ENCODE peak calls at places on chromosomes 13 and 19, in five cellular contexts. S, N, O, K and V are unnamed samples.

GRCh38 chr19:50332264-50333038 is 3.3 kb upstream of the KCNC3 start:
- DNase-seq in K (no peak), S (no peak), N (peak), O (peak), V (no peak)

GRCh38 chr19:48656840-48657474 is 11.0 kb upstream of the CA11 start:
- DNase-seq in K (peak), S (peak), N (no peak), O (no peak), V (peak)

GRCh38 chr19:2550431-2551171 is 74.7 kb downstream of the GADD45B start:
- DNase-seq in O (no peak), N (no peak), K (no peak), S (no peak), V (no peak)

GRCh38 chr13:25753976-25754375 is 297.8 kb downstream of the SHISA2 start:
- DNase-seq in K (no peak), S (no peak), O (no peak), N (no peak), V (no peak)

GRCh38 chr13:54733639-54734038 is 1705.0 kb downstream of the OLFM4 start:
- DNase-seq in K (no peak), N (no peak), S (no peak), O (no peak), V (peak)

GRCh38 chr19:23439623-23440022 is 44.4 kb upstream of the ZNF91 start:
- DNase-seq in S (no peak), N (no peak), K (no peak), O (no peak), V (no peak)

GRCh38 chr13:79373916-79374315 is 32.1 kb downstream of the RBM26 start:
- DNase-seq in N (no peak), K (no peak), O (no peak), S (no peak), V (no peak)

GRCh38 chr13:101917475-101917810 is 465.0 kb downstream of the ITGBL1 start:
- DNase-seq in S (no peak), O (no peak), N (no peak), K (no peak), V (no peak)

GRCh38 chr13:104408733-104409132 is 1342.5 kb upstream of the SLC10A2 start:
- DNase-seq in N (no peak), S (no peak), O (no peak), K (no peak), V (peak)

GRCh38 chr13:50119593-50119992 is 104.3 kb downstream of the KCNRG start:
- DNase-seq in S (no peak), N (no peak), O (no peak), K (peak), V (peak)

GRCh38 chr13:45522571-45522970 is 57.8 kb downstream of the COG3 start:
- DNase-seq in O (no peak), N (no peak), K (no peak), S (peak), V (no peak)

GRCh38 chr19:18274776-18275356 is 614 bp upstream of the IQCN start:
- DNase-seq in N (peak), O (no peak), S (peak), K (peak), V (peak)

GRCh38 chr19:55600336-55601028 is 394 bp downstream of the ZNF524 start:
- DNase-seq in S (no peak), K (no peak), O (no peak), N (no peak), V (no peak)

GRCh38 chr13:34139660-34140059 is 321.7 kb downstream of the RFC3 start:
- DNase-seq in K (no peak), O (no peak), S (no peak), N (no peak), V (no peak)

GRCh38 chr13:99178636-99179035 is 22.0 kb upstream of the UBAC2 start:
- DNase-seq in N (no peak), O (peak), S (no peak), K (no peak), V (peak)

GRCh38 chr19:52237771-52238400 is 31.5 kb upstream of the ZNF766 start:
- DNase-seq in O (peak), S (peak), N (peak), K (peak), V (peak)

GRCh38 chr13:21033224-21033855 is 28.0 kb downstream of the LATS2 start:
- DNase-seq in K (no peak), O (no peak), S (peak), N (peak), V (peak)

GRCh38 chr13:52850396-52851152 is 2.1 kb upstream of the PCDH8 start:
- DNase-seq in O (peak), N (peak), K (no peak), S (no peak), V (peak)

GRCh38 chr19:41083516-41083915 is 4.7 kb upstream of the CYP2A13 start:
- DNase-seq in N (no peak), O (no peak), S (no peak), K (no peak), V (no peak)

GRCh38 chr19:30778961-30779690 is 406.9 kb downstream of the ZNF536 start:
- DNase-seq in O (no peak), K (no peak), N (no peak), S (no peak), V (no peak)

GRCh38 chr13:50228527-50228926 is 213.3 kb downstream of the KCNRG start:
- DNase-seq in N (no peak), S (no peak), K (no peak), O (no peak), V (no peak)

GRCh38 chr13:30464496-30465351 is 1.0 kb downstream of the HMGB1 start:
- DNase-seq in O (peak), K (peak), S (no peak), N (peak), V (peak)

GRCh38 chr19:5042556-5042955 is 73.6 kb downstream of the KDM4B start:
- DNase-seq in K (no peak), O (no peak), N (no peak), S (no peak), V (no peak)

GRCh38 chr19:719636-720377 is 11.1 kb downstream of the PALM start:
- DNase-seq in N (no peak), S (no peak), O (no peak), K (no peak), V (no peak)

GRCh38 chr19:50798116-50798942 is 8.1 kb downstream of the ACP4 start:
- DNase-seq in K (no peak), N (no peak), S (no peak), O (no peak), V (no peak)

GRCh38 chr13:60990032-60990733 is 425.5 kb downstream of the PCDH20 start:
- DNase-seq in O (peak), K (no peak), N (peak), S (no peak), V (no peak)

GRCh38 chr19:45147835-45148676 is 12.7 kb downstream of the NKPD1 start:
- DNase-seq in S (no peak), K (no peak), N (no peak), O (no peak), V (no peak)

GRCh38 chr13:36764957-36765356 is 54.1 kb upstream of the RFXAP start:
- DNase-seq in K (no peak), O (no peak), N (no peak), S (no peak), V (no peak)

GRCh38 chr19:7515471-7516226 is at the start of gene ZNF358:
- DNase-seq in N (peak), S (no peak), O (peak), K (peak), V (peak)

GRCh38 chr19:49801966-49802661 is 11.0 kb downstream of the FUZ start:
- DNase-seq in K (peak), S (peak), O (no peak), N (peak), V (peak)

GRCh38 chr19:19329199-19329598 is 8.6 kb downstream of the MAU2 start:
- DNase-seq in O (peak), K (no peak), N (no peak), S (no peak), V (peak)

GRCh38 chr13:46386996-46387851 is at the start of gene RUBCNL:
- DNase-seq in S (no peak), N (no peak), K (peak), O (peak), V (no peak)

GRCh38 chr13:74465279-74465678 is 331.1 kb upstream of the KLF12 start:
- DNase-seq in K (no peak), S (no peak), N (no peak), O (no peak), V (no peak)

GRCh38 chr13:31773538-31773937 is 34.2 kb downstream of the RXFP2 start:
- DNase-seq in O (no peak), N (no peak), S (no peak), K (peak), V (peak)

GRCh38 chr13:77751513-77752456 is 54.3 kb downstream of the SLAIN1 start:
- DNase-seq in K (peak), O (peak), S (no peak), N (peak), V (peak)

GRCh38 chr13:59269476-59269875 is 894.3 kb downstream of the DIAPH3 start:
- DNase-seq in S (peak), O (no peak), K (peak), N (no peak), V (peak)

GRCh38 chr13:20156711-20157110 is 4.1 kb downstream of the GJA3 start:
- DNase-seq in K (no peak), S (no peak), N (no peak), O (no peak), V (no peak)

GRCh38 chr13:33806470-33807248 is 11.3 kb upstream of the RFC3 start:
- DNase-seq in O (no peak), S (no peak), N (no peak), K (no peak), V (no peak)

GRCh38 chr19:19053508-19054314 is 10.1 kb upstream of the SLC25A42 start:
- DNase-seq in K (peak), N (peak), S (no peak), O (peak), V (peak)

GRCh38 chr19:32401992-32402391 is 3.6 kb upstream of the DPY19L3 start:
- DNase-seq in N (no peak), K (no peak), O (no peak), S (no peak), V (no peak)

GRCh38 chr19:32404213-32404938 is 1.2 kb upstream of the DPY19L3 start:
- DNase-seq in S (no peak), N (peak), K (no peak), O (peak), V (peak)

GRCh38 chr19:32404939-32405430 is 585 bp upstream of the DPY19L3 start:
- DNase-seq in K (peak), S (no peak), O (no peak), N (peak), V (peak)

GRCh38 chr19:32405431-32406160 is at the start of gene DPY19L3:
- DNase-seq in N (peak), O (peak), K (peak), S (peak), V (peak)

DNA sequence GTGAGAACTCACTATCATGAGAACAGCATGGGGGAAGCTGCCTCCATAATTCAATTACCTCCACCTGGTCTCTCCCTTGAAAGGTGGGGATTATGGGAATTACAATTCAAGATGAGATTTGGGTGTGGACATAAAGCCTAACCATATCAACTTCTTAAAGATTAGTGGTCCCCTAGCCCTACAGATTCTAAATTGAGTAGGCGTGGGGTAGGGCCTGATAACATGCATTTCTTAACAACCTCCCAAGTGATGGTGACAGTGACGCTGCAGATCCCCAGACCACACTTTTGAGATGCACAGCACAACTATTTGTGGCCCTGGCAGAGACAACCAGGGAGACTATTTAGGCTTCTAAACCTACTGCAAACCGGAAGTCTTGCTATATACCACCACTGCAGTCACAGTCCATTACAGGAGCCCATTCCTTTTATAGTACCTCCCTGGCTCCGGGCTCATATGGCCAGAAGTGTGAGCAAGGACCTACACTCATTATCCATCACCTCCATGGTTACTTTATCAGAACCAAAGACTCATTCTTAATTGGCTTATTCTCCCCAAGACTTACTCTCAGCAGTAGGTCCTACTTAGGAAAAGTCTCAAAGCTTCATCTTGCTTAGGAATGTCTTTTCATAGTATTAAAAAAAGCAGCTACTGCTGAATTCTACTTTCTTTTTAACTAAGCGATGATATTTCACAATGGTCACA is 2.1 kb upstream of the DPY19L3 start:
- DNase-seq in S (no peak), O (no peak), K (no peak), N (no peak), V (no peak)
- H3K4me3 ChIP-seq in S (no peak), O (no peak), K (no peak), N (no peak), V (no peak)

DNA sequence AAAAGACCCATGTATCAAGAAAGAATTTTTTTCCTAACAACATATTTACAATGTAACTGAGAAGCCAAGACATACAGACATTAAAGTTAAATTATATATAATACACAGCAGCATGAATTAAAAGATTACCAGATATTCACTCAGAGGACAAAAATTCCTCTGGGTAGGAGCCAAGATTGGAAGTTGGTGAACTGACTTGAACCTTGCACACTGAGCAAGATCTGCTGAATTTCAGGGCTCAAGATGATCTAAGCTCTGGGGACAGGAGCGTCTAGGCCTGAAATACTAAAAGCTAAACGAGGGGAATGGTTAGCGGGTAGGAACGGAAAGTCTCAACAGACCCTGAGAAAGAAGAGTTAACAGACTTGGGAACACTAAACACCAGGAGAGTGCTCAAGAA is 8.5 kb downstream of the FOXO1 start:
- DNase-seq in O (no peak), K (peak), S (no peak), N (no peak), V (peak)
- H3K4me3 ChIP-seq in O (no peak), K (no peak), S (no peak), N (no peak), V (no peak)

GRCh38 chr19:39515551-39516191 is 732 bp downstream of the SELENOV start:
- DNase-seq in O (no peak), K (no peak), N (no peak), S (no peak), V (no peak)
- H3K4me3 ChIP-seq in O (no peak), K (no peak), N (no peak), S (peak), V (peak)

GRCh38 chr19:42219812-42220750 is at the start of gene ZNF526:
- DNase-seq in S (peak), O (peak), K (peak), N (peak), V (peak)

GRCh38 chr19:42220751-42221097 is 612 bp downstream of the ZNF526 start:
- DNase-seq in N (no peak), O (no peak), K (no peak), S (no peak), V (no peak)

GRCh38 chr19:42217522-42218442 is at the start of gene DEDD2:
- DNase-seq in K (peak), N (peak), S (peak), O (peak), V (peak)

GRCh38 chr19:42216653-42217521 is 590 bp downstream of the DEDD2 start:
- DNase-seq in N (peak), K (peak), O (peak), S (no peak), V (no peak)

DNA sequence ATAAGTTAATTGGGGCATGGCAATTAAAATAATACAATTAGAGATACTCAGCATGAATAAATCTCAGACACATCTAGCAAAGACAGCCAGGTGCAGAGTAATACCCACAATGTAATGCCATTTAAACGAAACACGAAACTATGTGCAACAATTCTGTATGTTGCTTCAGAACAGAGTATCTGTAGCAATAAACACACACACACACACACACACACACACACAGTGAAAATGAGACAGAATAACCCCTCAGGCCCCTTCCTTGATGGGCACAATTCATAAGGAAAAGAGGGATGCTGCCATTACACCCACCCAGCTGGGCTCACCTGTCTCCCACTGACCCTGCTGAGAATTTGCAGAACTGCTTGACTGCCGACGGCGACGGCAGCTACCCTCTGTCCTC is 2.7 kb downstream of the DEDD2 start:
- DNase-seq in N (no peak), O (no peak), S (no peak), K (no peak), V (no peak)
- H3K4me3 ChIP-seq in N (no peak), O (no peak), S (no peak), K (no peak), V (no peak)

GRCh38 chr13:110109910-110110309 is 197.0 kb downstream of the COL4A1 start:
- DNase-seq in N (no peak), K (peak), O (no peak), S (no peak), V (peak)
- H3K4me3 ChIP-seq in N (no peak), K (no peak), O (no peak), S (no peak), V (no peak)

GRCh38 chr19:36225219-36225892 is 10.4 kb downstream of the ZNF146 start:
- DNase-seq in N (no peak), S (peak), O (no peak), K (no peak), V (peak)
- H3K4me3 ChIP-seq in N (no peak), S (no peak), O (no peak), K (no peak), V (no peak)

GRCh38 chr19:47022140-47022536 is 2.5 kb downstream of the NPAS1 start:
- DNase-seq in K (no peak), O (no peak), N (no peak), S (no peak), V (no peak)

GRCh38 chr19:47020992-47021496 is 1.4 kb downstream of the NPAS1 start:
- DNase-seq in N (no peak), S (no peak), O (peak), K (no peak), V (no peak)

GRCh38 chr19:47022541-47023447 is 3.2 kb downstream of the NPAS1 start:
- DNase-seq in K (no peak), N (no peak), S (no peak), O (no peak), V (no peak)

GRCh38 chr19:47020132-47020805 is 632 bp downstream of the NPAS1 start:
- DNase-seq in N (no peak), S (no peak), K (no peak), O (no peak), V (no peak)

DNA sequence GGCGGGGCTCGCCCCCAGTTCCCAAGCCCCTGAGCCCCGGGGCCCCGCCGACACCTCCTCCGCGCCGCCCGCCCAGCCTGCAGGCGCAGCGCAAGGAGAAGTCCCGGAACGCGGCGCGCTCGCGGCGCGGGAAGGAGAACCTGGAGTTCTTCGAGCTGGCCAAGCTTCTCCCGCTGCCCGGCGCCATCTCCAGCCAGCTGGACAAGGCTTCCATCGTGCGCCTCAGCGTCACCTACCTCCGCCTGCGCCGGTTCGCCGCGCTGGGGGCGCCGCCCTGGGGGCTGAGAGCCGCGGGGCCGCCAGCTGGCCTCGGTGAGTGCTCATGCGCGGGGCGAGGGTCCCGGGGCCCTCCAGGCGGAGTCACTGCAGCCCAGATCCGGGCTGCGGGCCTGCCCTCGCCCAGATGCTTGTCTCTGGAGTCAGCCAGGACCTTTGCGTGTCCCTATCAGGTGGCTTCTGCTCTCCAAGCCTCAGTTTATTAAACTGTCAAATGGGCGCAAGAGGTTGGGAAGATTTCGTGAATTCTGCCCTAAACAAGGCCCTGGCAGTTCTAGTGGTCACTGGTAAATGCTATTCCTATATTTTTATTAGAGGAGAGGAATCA is 2.0 kb downstream of the NPAS1 start:
- DNase-seq in N (no peak), K (no peak), O (no peak), S (no peak), V (no peak)
- H3K4me3 ChIP-seq in N (no peak), K (no peak), O (no peak), S (peak), V (peak)